ENCODE peak calls at places on chromosomes 6 and 20, in ten cellular contexts. H is CD4-positive, CD25-positive, alpha-beta regulatory T cell; P is uterus; F is naive thymus-derived CD4-positive, alpha-beta T cell; A is tibial nerve; E is ascending aorta; L is PC-3; K is neural progenitor cell; M is right lobe of liver; Y is mammary epithelial cell. B is an unnamed sample.

GRCh38 chr6:43515808-43516207 is 918 bp downstream of the YIPF3 start:
- DNase-seq in E (no peak), L (no peak), H (no peak), F (no peak), M (no peak), K (no peak), A (no peak), P (no peak), Y (no peak), B (no peak)

GRCh38 chr6:45653117-45653883 is 275.6 kb upstream of the SUPT3H start:
- DNase-seq in A (no peak), M (peak; percentile 14), F (no peak), L (no peak), H (no peak), E (no peak), P (no peak), K (no peak), Y (no peak), B (no peak)

GRCh38 chr6:12075067-12075563 is 63.0 kb downstream of the HIVEP1 start:
- DNase-seq in A (no peak), Y (peak; percentile 45), H (peak; percentile 33), P (no peak), F (peak; percentile 28), K (no peak), E (no peak), M (no peak), L (peak; percentile 10), B (no peak)

GRCh38 chr6:94584211-94584610 is 993.1 kb upstream of the MANEA start:
- DNase-seq in H (no peak), M (no peak), Y (no peak), P (no peak), L (no peak), K (no peak), A (no peak), E (no peak), F (no peak), B (no peak)

GRCh38 chr6:117346142-117346930 is 79.4 kb downstream of the ROS1 start:
- DNase-seq in L (peak; percentile 69), H (peak; percentile 28), E (no peak), F (peak; percentile 12), P (no peak), Y (peak; percentile 9), K (peak; percentile 4), A (no peak), M (no peak), B (no peak)

GRCh38 chr6:11307226-11307625 is 74.8 kb upstream of the NEDD9 start:
- DNase-seq in E (no peak), F (no peak), M (no peak), K (no peak), L (no peak), P (no peak), H (no peak), A (no peak), Y (peak; percentile 29), B (no peak)

GRCh38 chr6:145733770-145734169 is 1.6 kb downstream of the EPM2A start:
- DNase-seq in H (no peak), P (no peak), L (no peak), A (no peak), K (peak; percentile 5), Y (no peak), M (no peak), F (no peak), E (no peak), B (peak; percentile 14)

GRCh38 chr6:13427346-13427745 is 60.1 kb downstream of the GFOD1 start:
- DNase-seq in A (no peak), P (no peak), K (no peak), M (no peak), L (no peak), H (no peak), Y (no peak), F (no peak), E (no peak), B (no peak)

GRCh38 chr6:89927788-89928565 is 33.7 kb downstream of the GJA10 start:
- DNase-seq in H (no peak), A (no peak), K (peak; percentile 54), E (no peak), F (no peak), M (no peak), Y (peak; percentile 62), L (peak; percentile 44), P (no peak), B (no peak)

GRCh38 chr6:88089708-88090107 is 42.1 kb downstream of the SPACA1 start:
- DNase-seq in K (no peak), L (no peak), E (no peak), F (no peak), A (no peak), Y (no peak), P (no peak), M (no peak), H (no peak), B (no peak)

GRCh38 chr6:15457121-15457646 is 205.6 kb downstream of the DTNBP1 start:
- DNase-seq in H (no peak), L (no peak), E (no peak), Y (no peak), M (no peak), A (no peak), F (no peak), K (no peak), P (no peak), B (no peak)
- H3K4me1 ChIP-seq in H (peaks cover 6% of the 10 kb centered on the region), L (peaks cover 41% of the 10 kb centered on the region), E (peaks cover 8% of the 10 kb centered on the region), Y (peaks cover 6% of the 10 kb centered on the region), M (no peaks in the 10 kb centered on the region), A (peaks cover under 1% of the 10 kb centered on the region), F (no peaks in the 10 kb centered on the region), K (peaks cover 55% of the 10 kb centered on the region), P (no peaks in the 10 kb centered on the region), B (no peaks in the 10 kb centered on the region)

DNA sequence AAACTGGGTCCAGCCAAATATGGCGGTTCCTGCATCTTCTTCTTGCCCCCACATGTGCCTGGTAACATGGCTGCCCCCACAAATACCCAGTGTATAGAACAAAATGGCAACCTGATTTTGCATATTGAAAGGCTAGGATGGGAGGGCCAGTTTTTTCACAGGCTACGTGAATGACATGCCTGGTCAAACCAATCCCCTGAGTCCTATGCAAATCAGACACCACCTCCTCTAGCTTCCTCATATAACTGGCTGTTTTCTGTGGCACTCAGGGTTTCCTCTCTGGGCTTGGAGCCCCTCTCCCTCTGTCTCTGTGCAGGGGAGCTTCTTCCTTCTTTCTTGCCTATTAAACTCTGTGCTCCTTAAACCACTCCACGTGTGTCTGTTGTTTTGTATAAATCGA is 372.1 kb downstream of the KIF16B start:
- DNase-seq in P (no peak), E (no peak), L (no peak), K (no peak), M (no peak), Y (no peak), H (no peak), F (no peak), A (no peak), B (no peak)
- H3K9me3 ChIP-seq in P (no peaks in the 10 kb centered on the region), E (no peaks in the 10 kb centered on the region), L (no peaks in the 10 kb centered on the region), K (no peaks in the 10 kb centered on the region), M (no peaks in the 10 kb centered on the region), Y (no peaks in the 10 kb centered on the region), H (no peaks in the 10 kb centered on the region), F (no peaks in the 10 kb centered on the region), A (peaks cover 9% of the 10 kb centered on the region), B (no peaks in the 10 kb centered on the region)

GRCh38 chr6:144331610-144332009 is 46.5 kb downstream of the UTRN start:
- DNase-seq in A (no peak), Y (no peak), P (no peak), H (no peak), M (no peak), F (no peak), L (peak; percentile 13), E (no peak), K (no peak), B (peak; percentile 75)
- H3K4me1 ChIP-seq in A (peaks cover 17% of the 10 kb centered on the region), Y (peaks cover 43% of the 10 kb centered on the region), P (peaks cover 2% of the 10 kb centered on the region), H (peaks cover 30% of the 10 kb centered on the region), M (no peaks in the 10 kb centered on the region), F (peaks cover 28% of the 10 kb centered on the region), L (peaks cover 23% of the 10 kb centered on the region), E (peaks cover 4% of the 10 kb centered on the region), K (peaks cover 8% of the 10 kb centered on the region), B (peaks cover 13% of the 10 kb centered on the region)

DNA sequence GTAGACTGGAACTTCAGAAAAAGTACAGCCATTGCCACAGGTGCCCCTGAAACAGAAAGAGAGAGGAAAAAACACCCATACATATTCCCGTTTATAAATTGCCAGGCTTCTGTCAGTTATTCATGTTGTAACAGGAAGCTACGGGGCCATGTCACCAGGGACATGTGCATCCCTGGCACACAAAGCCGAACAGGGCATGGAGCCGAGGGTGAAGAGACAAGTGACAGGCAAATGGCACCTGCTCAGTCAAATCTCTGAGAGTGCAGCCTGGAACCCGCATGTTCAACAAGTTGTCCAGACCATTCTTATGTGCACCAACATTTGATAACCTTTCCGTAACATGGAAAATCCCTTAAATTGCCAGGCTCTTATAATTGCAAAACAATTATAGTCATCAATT is 740.7 kb downstream of the KIF16B start:
- DNase-seq in K (no peak), P (no peak), H (no peak), E (no peak), F (no peak), A (no peak), Y (no peak), M (no peak), L (no peak), B (no peak)
- H3K9me3 ChIP-seq in K (no peaks in the 10 kb centered on the region), P (no peaks in the 10 kb centered on the region), H (no peaks in the 10 kb centered on the region), E (no peaks in the 10 kb centered on the region), F (no peaks in the 10 kb centered on the region), A (no peaks in the 10 kb centered on the region), Y (no peaks in the 10 kb centered on the region), M (no peaks in the 10 kb centered on the region), L (no peaks in the 10 kb centered on the region), B (no peaks in the 10 kb centered on the region)

DNA sequence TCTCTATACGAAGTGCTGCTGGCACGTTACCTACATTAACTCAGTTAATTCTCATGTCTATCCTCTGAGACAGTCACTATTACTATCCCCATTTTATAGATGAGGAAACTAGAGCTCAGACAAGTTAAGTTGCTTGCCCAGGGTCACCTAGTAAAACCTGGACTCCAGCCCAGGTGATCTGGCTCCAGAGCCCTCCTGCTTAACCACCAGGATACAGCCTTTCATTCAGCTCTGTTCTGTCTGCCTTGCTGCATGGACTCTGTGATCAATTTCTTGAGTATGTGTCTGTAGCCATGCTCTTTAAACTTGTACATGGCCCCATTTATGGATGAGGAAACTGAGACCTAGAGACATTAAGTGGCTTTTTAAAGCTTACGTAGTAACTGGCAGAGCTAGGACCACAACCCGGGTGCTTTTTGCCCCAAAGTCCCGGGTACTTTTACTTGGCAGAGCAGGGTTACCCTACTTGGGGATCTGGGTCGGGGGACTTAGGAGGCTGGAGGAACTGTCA is 4.7 kb downstream of the CDKN1A start:
- DNase-seq in P (no peak), E (no peak), K (no peak), A (no peak), M (no peak), L (peak; percentile 53), H (no peak), Y (no peak), F (no peak), B (peak; percentile 23)
- H3K4me1 ChIP-seq in P (peaks cover under 1% of the 10 kb centered on the region), E (peaks cover 18% of the 10 kb centered on the region), K (peaks cover 5% of the 10 kb centered on the region), A (peaks cover 27% of the 10 kb centered on the region), M (no peaks in the 10 kb centered on the region), L (peaks cover 30% of the 10 kb centered on the region), H (peaks cover 44% of the 10 kb centered on the region), Y (peaks cover 28% of the 10 kb centered on the region), F (peaks cover 19% of the 10 kb centered on the region), B (peaks cover 21% of the 10 kb centered on the region)

GRCh38 chr6:153411249-153411648 is 280.2 kb upstream of the RGS17 start:
- DNase-seq in Y (no peak), L (no peak), M (no peak), F (no peak), K (no peak), P (no peak), A (no peak), H (no peak), E (no peak), B (no peak)

GRCh38 chr6:153412519-153412918 is 281.4 kb upstream of the RGS17 start:
- DNase-seq in A (no peak), H (no peak), L (peak; percentile 35), P (no peak), E (no peak), F (no peak), K (no peak), Y (no peak), M (no peak), B (no peak)
- H3K9me3 ChIP-seq in A (peaks cover 11% of the 10 kb centered on the region), H (no peaks in the 10 kb centered on the region), L (no peaks in the 10 kb centered on the region), P (no peaks in the 10 kb centered on the region), E (no peaks in the 10 kb centered on the region), F (no peaks in the 10 kb centered on the region), K (no peaks in the 10 kb centered on the region), Y (no peaks in the 10 kb centered on the region), M (no peaks in the 10 kb centered on the region), B (no peaks in the 10 kb centered on the region)

B was measured in osteoblast.